ENCODE peak calls at places on chromosomes 16 and 17, in six cellular contexts. A is A549, Z is transverse colon, F is ovary, C is HepG2, T is upper lobe of left lung. G is an unnamed sample.
A peak's percentile ranks its signal among the peaks of the same experiment; 100 is the strongest.

GRCh38 chr16:53865492-53865863 is 161.5 kb downstream of the FTO start:
- DNase-seq in Z (no peak), C (no peak), F (no peak), T (no peak), A (peak; percentile 22), G (no peak)

GRCh38 chr16:11203111-11203623 is 52.8 kb downstream of the SOCS1 start:
- DNase-seq in Z (no peak), A (no peak), F (no peak), C (no peak), T (no peak), G (no peak)

GRCh38 chr17:7019839-7020519 is 2.9 kb upstream of the BCL6B start:
- DNase-seq in Z (peak; percentile 68), C (no peak), A (peak; percentile 77), T (peak; percentile 53), F (peak; percentile 81), G (peak; percentile 57)

GRCh38 chr17:34177642-34178041 is 77.4 kb upstream of the CCL2 start:
- DNase-seq in A (no peak), Z (no peak), T (no peak), C (no peak), F (no peak), G (no peak)

GRCh38 chr16:711548-712320 is 3.2 kb upstream of the METRN start:
- DNase-seq in A (peak; percentile 81), C (no peak), F (peak; percentile 77), T (peak; percentile 97), Z (peak; percentile 85), G (peak; percentile 83)

GRCh38 chr16:11353158-11353557 is 7.9 kb downstream of the RMI2 start:
- DNase-seq in Z (no peak), A (no peak), T (no peak), C (no peak), F (no peak), G (no peak)

GRCh38 chr17:20216154-20216815 is 207.1 kb downstream of the SPECC1 start:
- DNase-seq in Z (no peak), F (no peak), T (no peak), A (peak; percentile 48), C (no peak), G (no peak)

GRCh38 chr16:12874135-12874534 is 27.3 kb upstream of the SHISA9 start:
- DNase-seq in Z (no peak), C (no peak), F (no peak), A (peak; percentile 58), T (no peak), G (no peak)

GRCh38 chr17:14019186-14019956 is 49.9 kb upstream of the COX10 start:
- DNase-seq in F (no peak), A (no peak), T (peak; percentile 17), Z (no peak), C (no peak), G (no peak)

GRCh38 chr17:16013943-16014407 is 14.4 kb downstream of the TTC19 start:
- DNase-seq in Z (no peak), A (peak; percentile 78), F (no peak), C (peak; percentile 57), T (no peak), G (no peak)

GRCh38 chr16:85789773-85790172 is 9.6 kb downstream of the EMC8 start:
- DNase-seq in T (no peak), Z (no peak), C (no peak), F (no peak), A (no peak), G (no peak)

GRCh38 chr16:84044108-84044488 is 1.5 kb upstream of the SLC38A8 start:
- DNase-seq in Z (no peak), F (no peak), A (peak; percentile 53), C (peak; percentile 73), T (no peak), G (no peak)

GRCh38 chr17:77391668-77392375 is 251.1 kb downstream of the SEC14L1 start:
- DNase-seq in T (no peak), F (no peak), Z (peak; percentile 62), C (no peak), A (peak; percentile 74), G (no peak)

GRCh38 chr17:48619821-48620496 is 4.9 kb upstream of the HOXB8 start:
- DNase-seq in Z (no peak), A (no peak), F (no peak), C (no peak), T (peak; percentile 74), G (no peak)

GRCh38 chr16:17408955-17409441 is 61.8 kb downstream of the XYLT1 start:
- DNase-seq in F (no peak), C (no peak), Z (no peak), T (no peak), A (no peak), G (no peak)

GRCh38 chr16:54026456-54026855 is 260.1 kb downstream of the IRX3 start:
- DNase-seq in F (no peak), C (no peak), Z (no peak), A (no peak), T (no peak), G (no peak)

GRCh38 chr17:56754523-56755208 is 79.1 kb downstream of the C17orf67 start:
- DNase-seq in Z (no peak), C (peak; percentile 83), F (no peak), T (peak; percentile 47), A (peak; percentile 53), G (no peak)

GRCh38 chr17:55723488-55723848 is 804 bp upstream of the TMEM100 start:
- DNase-seq in F (no peak), Z (no peak), T (no peak), C (no peak), A (no peak), G (no peak)

DNA sequence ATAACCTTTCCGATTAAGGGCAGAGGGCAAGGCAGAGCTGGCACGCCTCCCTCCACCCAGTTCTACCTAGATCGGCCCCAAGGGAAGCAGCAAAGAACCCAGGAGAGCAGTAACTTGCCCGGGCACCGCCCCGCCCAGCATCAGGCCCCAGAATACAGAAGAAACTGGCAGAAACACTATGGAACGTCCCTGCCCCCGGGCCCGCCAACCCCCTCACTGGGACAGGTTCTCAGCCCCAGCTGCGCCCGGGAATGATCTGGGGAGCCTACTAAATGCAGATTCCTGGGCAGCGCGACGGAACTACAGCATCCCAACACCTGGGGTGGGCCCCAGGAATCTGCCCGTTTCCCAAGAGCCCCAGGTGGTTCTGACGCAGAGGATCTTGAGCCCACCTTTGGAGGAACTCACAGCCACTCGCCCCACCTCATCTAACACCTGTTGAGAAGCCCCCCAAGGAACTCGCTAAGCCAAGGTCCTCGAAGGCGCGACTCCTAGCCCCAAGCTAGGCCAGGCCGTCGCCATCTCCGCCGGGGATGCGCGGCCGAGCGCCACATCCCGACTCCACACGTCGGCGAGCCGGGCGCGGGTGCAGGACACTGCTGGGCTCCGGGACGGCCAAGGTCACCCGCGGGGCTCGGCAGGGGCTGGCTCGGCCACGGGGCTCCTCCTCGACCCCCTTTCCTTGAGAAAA is 1.1 kb downstream of the CDIP1 start:
- DNase-seq in C (no peak), F (peak; percentile 53), A (no peak), T (peak; percentile 89), Z (no peak), G (peak; percentile 33)
- H3K4me3 ChIP-seq in C (peak overlapping the region; percentile 88), F (peak overlapping the region; percentile 52), A (peak overlapping the region; percentile 51), T (peak overlapping the region; percentile 87), Z (peak overlapping the region; percentile 85), G (peak overlapping the region; percentile 77)

GRCh38 chr17:58517928-58518609 is 3.6 kb upstream of the MTMR4 start:
- DNase-seq in T (peak; percentile 98), F (peak; percentile 99), C (peak; percentile 100), A (peak; percentile 100), Z (peak; percentile 100), G (peak; percentile 99)

GRCh38 chr17:58516644-58517377 is 2.4 kb upstream of the MTMR4 start:
- DNase-seq in A (no peak), Z (peak; percentile 69), T (no peak), C (peak; percentile 90), F (no peak), G (no peak)

GRCh38 chr17:58514795-58515157 is 338 bp upstream of the MTMR4 start:
- DNase-seq in Z (no peak), T (no peak), F (no peak), A (no peak), C (no peak), G (no peak)

GRCh38 chr17:58515286-58515685 is 848 bp upstream of the MTMR4 start:
- DNase-seq in Z (no peak), T (no peak), F (no peak), C (no peak), A (no peak), G (no peak)

DNA sequence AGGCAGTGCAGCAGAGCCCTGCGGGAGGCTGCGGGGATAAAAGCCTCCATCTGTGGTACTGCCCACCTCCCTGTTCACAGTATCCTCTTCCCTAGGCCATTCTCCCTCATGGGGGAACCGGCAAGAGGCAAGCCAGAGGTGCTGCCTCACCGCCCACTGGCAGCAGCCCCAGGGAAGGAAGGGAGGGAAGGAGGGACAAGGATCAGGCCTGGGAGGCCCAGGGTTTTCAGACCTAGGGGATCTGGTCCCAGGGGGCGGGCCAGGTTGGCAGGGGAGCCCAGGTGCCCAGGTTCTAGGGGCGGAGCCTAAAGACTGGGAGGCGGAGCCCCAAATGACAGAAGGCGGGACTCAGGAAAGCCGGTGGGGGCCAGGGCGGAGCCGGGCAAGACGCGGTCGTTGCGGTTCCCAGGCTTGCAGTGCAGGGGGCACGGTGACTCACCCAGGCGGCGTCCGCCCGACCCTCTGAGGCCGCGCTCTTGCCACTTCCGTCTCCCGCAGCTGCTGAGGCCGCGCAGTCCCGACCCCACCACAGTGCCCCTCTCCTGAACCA is 3.0 kb upstream of the MTMR4 start:
- DNase-seq in C (no peak), T (no peak), Z (no peak), F (no peak), A (no peak), G (no peak)
- TF ChIP-seq EP300 in C (no peak), T (peak; percentile 14), Z (no peak), F (peak; percentile 64), A (no peak), G (no peak)

GRCh38 chr16:74874123-74874522 is 99.5 kb upstream of the FA2H start:
- DNase-seq in F (no peak), C (no peak), T (no peak), A (no peak), Z (no peak), G (no peak)

GRCh38 chr16:74871608-74872007 is 97.0 kb upstream of the FA2H start:
- DNase-seq in A (no peak), T (no peak), F (no peak), C (no peak), Z (no peak), G (no peak)

GRCh38 chr16:74877706-74878105 is 103.1 kb upstream of the FA2H start:
- DNase-seq in Z (no peak), F (no peak), C (no peak), A (no peak), T (no peak), G (no peak)

GRCh38 chr16:74872302-74872701 is 97.7 kb upstream of the FA2H start:
- DNase-seq in T (no peak), A (no peak), Z (no peak), F (no peak), C (no peak), G (no peak)

GRCh38 chr16:74874912-74875311 is 100.3 kb upstream of the FA2H start:
- DNase-seq in F (no peak), C (no peak), A (no peak), Z (no peak), T (peak; percentile 78), G (peak; percentile 28)
- H3K4me3 ChIP-seq in F (no peak overlapping the region), C (no peak overlapping the region), A (no peak overlapping the region), Z (no peak overlapping the region), T (no peak overlapping the region), G (no peak overlapping the region)

DNA sequence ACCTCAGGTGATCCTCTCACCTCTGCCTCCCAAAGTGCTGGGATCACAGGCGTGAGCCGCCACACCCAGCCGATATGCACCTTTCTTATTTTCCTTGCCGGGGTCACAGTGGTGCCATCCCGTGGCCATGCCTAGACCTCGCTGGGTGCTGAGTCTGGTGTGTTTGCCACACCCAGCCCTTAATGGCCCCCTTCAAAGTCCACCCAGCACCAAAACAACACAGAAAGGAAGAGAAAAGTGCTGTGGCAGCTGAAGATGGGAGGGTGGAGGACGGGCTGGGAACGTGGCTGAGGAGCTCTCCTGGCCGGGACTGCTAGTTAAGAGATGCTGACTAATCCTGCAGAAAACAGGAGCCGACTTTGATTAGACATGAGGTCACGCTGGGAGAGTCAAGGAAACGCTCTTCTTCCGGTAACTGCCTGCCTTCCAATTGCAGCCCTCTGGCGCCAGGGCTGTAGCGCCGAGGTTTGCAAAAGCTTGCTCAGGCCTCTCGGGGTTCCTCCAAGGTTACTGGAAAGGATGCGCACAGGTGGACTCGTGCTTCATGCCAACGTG is 10.9 kb downstream of the SLC43A2 start:
- DNase-seq in F (peak; percentile 57), Z (peak; percentile 82), A (peak; percentile 88), C (no peak), T (no peak), G (peak; percentile 52)
- TF ChIP-seq EP300 in F (no peak), Z (no peak), A (no peak), C (no peak), T (no peak), G (no peak)

G was measured in stomach.